ENCODE peak calls at places on chromosomes 3 and 15, in five cellular contexts. W, F, A, B and K are unnamed samples.
A peak's percentile ranks its signal among the peaks of the same experiment; 100 is the strongest.

GRCh38 chr3:61848885-61849284 is 287.5 kb downstream of the PTPRG start:
- DNase-seq in F (no peak), B (no peak), A (no peak), W (no peak), K (no peak)

GRCh38 chr3:5324780-5325179 is 137.3 kb downstream of the EDEM1 start:
- DNase-seq in W (no peak), A (no peak), F (no peak), B (no peak), K (no peak)

GRCh38 chr15:38190501-38190900 is 62.1 kb upstream of the SPRED1 start:
- DNase-seq in A (no peak), F (no peak), B (no peak), W (no peak), K (no peak)

GRCh38 chr3:197877902-197878301 is 72.1 kb upstream of the RPL35A start:
- DNase-seq in W (no peak), F (no peak), B (no peak), A (no peak), K (no peak)

GRCh38 chr3:39882111-39882510 is 72.7 kb downstream of the MYRIP start:
- DNase-seq in B (no peak), A (no peak), W (no peak), F (no peak), K (no peak)

GRCh38 chr3:46481636-46482035 is 16.1 kb upstream of the RTP3 start:
- DNase-seq in B (no peak), A (no peak), W (no peak), F (no peak), K (no peak)

GRCh38 chr3:146431240-146431639 is 38.1 kb downstream of the PLSCR2 start:
- DNase-seq in F (no peak), B (no peak), A (no peak), W (no peak), K (no peak)

GRCh38 chr3:4613366-4613765 is 120.2 kb downstream of the ITPR1 start:
- DNase-seq in A (no peak), F (no peak), W (no peak), B (no peak), K (no peak)

GRCh38 chr3:149197669-149198068 is 24.0 kb downstream of the CP start:
- DNase-seq in B (no peak), A (no peak), W (peak; percentile 30), F (no peak), K (no peak)

GRCh38 chr15:58454950-58455401 is 23.2 kb downstream of the LIPC start:
- DNase-seq in W (no peak), A (no peak), F (no peak), B (no peak), K (no peak)

GRCh38 chr15:95446854-95447253 is 883.6 kb upstream of the NR2F2 start:
- DNase-seq in A (no peak), F (no peak), B (no peak), W (no peak), K (no peak)

GRCh38 chr3:169199283-169199682 is 464.2 kb downstream of the MECOM start:
- DNase-seq in A (no peak), B (no peak), W (no peak), F (no peak), K (no peak)

GRCh38 chr3:5019411-5020261 is 40.4 kb downstream of the BHLHE40 start:
- DNase-seq in W (no peak), F (no peak), A (no peak), B (peak; percentile 66), K (no peak)

GRCh38 chr3:46411271-46411670 is 4.2 kb downstream of the CCRL2 start:
- DNase-seq in F (no peak), W (no peak), A (no peak), B (no peak), K (no peak)

GRCh38 chr15:57505949-57506391 is 85.7 kb upstream of the MYZAP start:
- DNase-seq in B (peak; percentile 80), W (peak; percentile 55), A (no peak), F (no peak), K (peak; percentile 69)

GRCh38 chr3:64238971-64239667 is 13.9 kb upstream of the PRICKLE2 start:
- DNase-seq in F (no peak), A (peak; percentile 57), B (peak; percentile 47), W (peak; percentile 80), K (no peak)

GRCh38 chr15:35696767-35697231 is 150.8 kb upstream of the DPH6 start:
- DNase-seq in A (peak; percentile 9), W (no peak), F (no peak), B (no peak), K (no peak)

GRCh38 chr3:107683447-107683846 is 160.7 kb downstream of the BBX start:
- DNase-seq in F (no peak), A (no peak), W (peak; percentile 16), B (no peak), K (no peak)

GRCh38 chr3:178381555-178381954 is 154.7 kb upstream of the KCNMB2 start:
- DNase-seq in F (no peak), W (no peak), B (no peak), A (no peak), K (no peak)

GRCh38 chr15:55221090-55222011 is 24.6 kb upstream of the RSL24D1 start:
- DNase-seq in W (peak; percentile 18), F (no peak), B (no peak), A (peak; percentile 20), K (no peak)

GRCh38 chr3:71438904-71439303 is 144.6 kb downstream of the FOXP1 start:
- DNase-seq in W (no peak), B (no peak), A (no peak), F (no peak), K (no peak)

GRCh38 chr3:71441217-71441924 is 142.2 kb downstream of the FOXP1 start:
- DNase-seq in A (no peak), B (peak; percentile 65), F (no peak), W (no peak), K (no peak)

GRCh38 chr3:71436337-71436736 is 147.2 kb downstream of the FOXP1 start:
- DNase-seq in B (no peak), F (no peak), W (no peak), A (no peak), K (no peak)

GRCh38 chr3:71441925-71442620 is 141.5 kb downstream of the FOXP1 start:
- DNase-seq in B (no peak), A (no peak), F (no peak), W (no peak), K (no peak)

DNA sequence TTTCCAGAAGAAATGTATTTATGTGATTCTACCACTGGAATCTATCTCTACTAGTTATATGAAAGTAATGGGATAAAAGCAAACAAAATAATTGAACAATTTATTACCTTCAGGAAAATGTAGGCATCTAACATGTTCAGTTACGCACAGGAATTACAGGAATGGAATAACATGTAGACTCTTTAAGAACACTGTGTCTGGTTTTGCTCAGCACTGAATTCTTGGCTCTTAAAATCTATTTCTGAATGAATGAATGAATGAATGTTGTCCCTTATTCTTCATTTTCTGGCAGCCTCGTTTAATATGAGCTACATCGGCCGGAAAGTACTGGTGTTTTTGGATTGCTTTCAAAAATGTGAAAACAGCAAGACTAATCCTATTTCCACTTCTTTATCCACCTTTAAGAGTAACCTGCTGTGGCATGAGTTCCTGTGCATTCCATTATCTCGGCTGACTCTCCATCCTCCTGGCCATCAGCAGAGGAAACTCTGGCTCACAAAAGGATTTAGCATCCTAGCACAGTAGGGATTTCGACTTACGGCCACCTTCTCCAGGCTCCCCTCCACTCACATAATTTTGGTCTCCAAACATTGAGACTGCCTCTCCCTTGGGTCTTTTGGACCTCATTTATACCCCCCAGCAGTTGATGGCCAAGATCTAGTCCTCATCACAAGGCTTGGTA is 145.4 kb downstream of the FOXP1 start:
- DNase-seq in W (no peak), F (no peak), B (no peak), A (no peak), K (no peak)
- H3K4me1 ChIP-seq in W (peaks cover 8% of the 10 kb centered on the region), F (peaks cover 75% of the 10 kb centered on the region), B (peaks cover 49% of the 10 kb centered on the region), A (no peaks in the 10 kb centered on the region), K (peaks cover 17% of the 10 kb centered on the region)

DNA sequence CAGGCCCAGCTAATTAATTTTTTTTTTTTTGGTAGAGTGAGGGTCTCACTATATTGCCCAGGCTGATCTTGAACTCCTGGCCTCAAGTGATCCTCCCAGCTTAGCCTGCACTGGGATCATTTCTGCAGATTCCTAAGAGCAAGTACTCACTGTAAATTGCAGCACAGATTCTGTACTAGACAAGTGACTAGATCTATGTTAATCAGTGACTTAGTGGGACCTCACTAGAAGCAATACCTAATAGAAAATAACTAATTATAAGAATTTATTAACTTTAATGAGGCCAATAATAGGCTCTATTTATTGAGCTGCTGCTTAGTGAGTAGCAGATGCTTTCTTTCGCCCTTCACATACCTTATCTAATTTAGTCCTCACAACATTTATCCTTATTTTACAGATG is 10.7 kb upstream of the UTS2B start:
- DNase-seq in F (no peak), A (no peak), B (no peak), W (no peak), K (no peak)
- H3K4me1 ChIP-seq in F (peaks cover 73% of the 10 kb centered on the region), A (peaks cover 50% of the 10 kb centered on the region), B (peaks cover 60% of the 10 kb centered on the region), W (peaks cover 21% of the 10 kb centered on the region), K (no peaks in the 10 kb centered on the region)

GRCh38 chr15:31342381-31342780 is 15.7 kb downstream of the KLF13 start:
- DNase-seq in F (no peak), A (no peak), W (no peak), B (no peak), K (no peak)
- H3K4me1 ChIP-seq in F (peaks cover 100% of the 10 kb centered on the region), A (peaks cover 32% of the 10 kb centered on the region), W (peaks cover 14% of the 10 kb centered on the region), B (peaks cover 100% of the 10 kb centered on the region), K (peaks cover 88% of the 10 kb centered on the region)

GRCh38 chr3:104291878-104292277 is 1074.8 kb upstream of the ALCAM start:
- DNase-seq in F (no peak), A (no peak), W (peak; percentile 41), B (no peak), K (no peak)

GRCh38 chr3:104298662-104299061 is 1068.0 kb upstream of the ALCAM start:
- DNase-seq in B (no peak), A (no peak), F (no peak), W (peak; percentile 10), K (no peak)

DNA sequence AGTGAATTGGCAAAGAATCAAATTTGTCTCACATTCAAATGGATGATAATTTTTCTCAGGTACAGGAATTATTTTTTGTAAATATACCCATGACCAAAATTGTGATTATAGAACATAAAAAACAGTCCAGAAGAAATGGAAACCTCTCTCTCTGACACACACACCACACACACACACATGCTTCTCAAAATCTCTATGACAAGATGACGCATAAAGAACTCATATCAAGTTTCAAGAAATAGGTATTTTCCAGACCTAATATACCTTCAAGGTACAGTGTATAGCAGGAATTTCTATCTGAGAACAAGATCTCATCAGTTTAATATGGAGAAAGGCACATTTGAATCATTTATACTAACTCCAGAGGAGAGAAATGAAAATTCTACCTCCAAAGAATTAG is 1069.1 kb upstream of the ALCAM start:
- DNase-seq in F (no peak), W (no peak), B (no peak), A (no peak), K (no peak)
- H3K4me1 ChIP-seq in F (no peaks in the 10 kb centered on the region), W (peaks cover 15% of the 10 kb centered on the region), B (no peaks in the 10 kb centered on the region), A (no peaks in the 10 kb centered on the region), K (no peaks in the 10 kb centered on the region)

GRCh38 chr3:171267089-171267488 is 193.1 kb downstream of the TNIK start:
- DNase-seq in F (no peak), A (no peak), B (no peak), W (no peak), K (no peak)
- H3K4me1 ChIP-seq in F (peaks cover 14% of the 10 kb centered on the region), A (no peaks in the 10 kb centered on the region), B (peaks cover 21% of the 10 kb centered on the region), W (peaks cover 26% of the 10 kb centered on the region), K (no peaks in the 10 kb centered on the region)

GRCh38 chr15:68807249-68807648 is 13.4 kb downstream of the ANP32A start:
- DNase-seq in B (no peak), A (no peak), F (no peak), W (no peak), K (no peak)
- H3K4me1 ChIP-seq in B (peaks cover 55% of the 10 kb centered on the region), A (peaks cover 6% of the 10 kb centered on the region), F (peaks cover 57% of the 10 kb centered on the region), W (peaks cover 49% of the 10 kb centered on the region), K (peaks cover 21% of the 10 kb centered on the region)

GRCh38 chr3:160554980-160555379 is 10.4 kb downstream of the KPNA4 start:
- DNase-seq in W (no peak), A (no peak), F (no peak), B (no peak), K (no peak)
- H3K4me1 ChIP-seq in W (no peaks in the 10 kb centered on the region), A (no peaks in the 10 kb centered on the region), F (peaks cover 62% of the 10 kb centered on the region), B (peaks cover 32% of the 10 kb centered on the region), K (no peaks in the 10 kb centered on the region)